ENCODE peak calls at places on chromosomes 4 and X, in four cellular contexts. R is anterior cingulate cortex, X is neural progenitor cell, T is mesothelial cell of epicardium. Z is an unnamed sample.

GRCh38 chr4:94741304-94741703 is 16.5 kb upstream of the BMPR1B start:
- DNase-seq in X (no peak), T (no peak), R (no peak), Z (no peak)

GRCh38 chrX:68938244-68939004 is 109.6 kb downstream of the EFNB1 start:
- DNase-seq in X (no peak), T (no peak), R (no peak), Z (no peak)

GRCh38 chrX:155864655-155865054 is 16.5 kb upstream of the VAMP7 start:
- DNase-seq in X (peak; percentile 9), R (no peak), T (no peak), Z (peak; percentile 10)

GRCh38 chrX:456925-457768 is 70.4 kb upstream of the PPP2R3B start:
- DNase-seq in X (no peak), T (no peak), R (no peak), Z (no peak)

GRCh38 chr4:103718993-103719319 is 829 bp downstream of the TACR3 start:
- DNase-seq in X (peak; percentile 57), R (no peak), T (no peak), Z (no peak)

GRCh38 chr4:10416441-10416840 is 40.8 kb downstream of the ZNF518B start:
- DNase-seq in R (no peak), X (no peak), T (no peak), Z (no peak)

GRCh38 chr4:153418581-153418980 is 47.6 kb upstream of the TMEM131L start:
- DNase-seq in T (no peak), X (no peak), R (no peak), Z (no peak)

GRCh38 chrX:54920610-54921426 is at the start of gene TRO:
- DNase-seq in R (no peak), X (peak; percentile 68), T (no peak), Z (no peak)

GRCh38 chr4:164734476-164734875 is 19.5 kb upstream of the SMIM31 start:
- DNase-seq in R (no peak), T (no peak), X (no peak), Z (no peak)

GRCh38 chr4:184306949-184307348 is 89.3 kb upstream of the ENPP6 start:
- DNase-seq in X (no peak), T (no peak), R (no peak), Z (no peak)

GRCh38 chr4:183241771-183242170 is 78.3 kb downstream of the CLDN22 start:
- DNase-seq in T (no peak), R (no peak), X (no peak), Z (no peak)

GRCh38 chr4:147054241-147054902 is 108.7 kb upstream of the TTC29 start:
- DNase-seq in X (no peak), T (no peak), R (no peak), Z (no peak)

GRCh38 chr4:133997440-133997839 is 204.1 kb downstream of the PABPC4L start:
- DNase-seq in T (no peak), X (no peak), R (no peak), Z (no peak)

GRCh38 chr4:40227284-40227683 is 30.5 kb downstream of the RHOH start:
- DNase-seq in R (no peak), T (no peak), X (no peak), Z (no peak)